ENCODE peak calls at places on chromosome X, in ten cellular contexts. One of them, this sample, is unnamed.

GRCh38 chrX:72271812-72272211 is 5.2 kb downstream of the RPS4X start:
- DNase-seq in effector memory CD4-positive, alpha-beta T cell: no peak
- DNase-seq in psoas muscle: no peak
- DNase-seq in transverse colon: no peak
- DNase-seq in heart left ventricle: no peak
- DNase-seq in ovary: no peak
- DNase-seq in CD8-positive, alpha-beta memory T cell: no peak
- DNase-seq in cardiac muscle cell: no peak
- DNase-seq in A673: no peak
- DNase-seq in suprapubic skin: no peak
- DNase-seq in this sample: no peak

GRCh38 chrX:22795680-22796079 is 204.1 kb upstream of the DDX53 start:
- DNase-seq in effector memory CD4-positive, alpha-beta T cell: no peak
- DNase-seq in psoas muscle: no peak
- DNase-seq in transverse colon: no peak
- DNase-seq in heart left ventricle: no peak
- DNase-seq in ovary: no peak
- DNase-seq in CD8-positive, alpha-beta memory T cell: no peak
- DNase-seq in cardiac muscle cell: no peak
- DNase-seq in A673: no peak
- DNase-seq in suprapubic skin: no peak
- DNase-seq in this sample: no peak

GRCh38 chrX:152886716-152887115 is 11.2 kb upstream of the ZNF185 start:
- DNase-seq in effector memory CD4-positive, alpha-beta T cell: no peak
- DNase-seq in psoas muscle: no peak
- DNase-seq in transverse colon: no peak
- DNase-seq in heart left ventricle: no peak
- DNase-seq in ovary: no peak
- DNase-seq in CD8-positive, alpha-beta memory T cell: no peak
- DNase-seq in cardiac muscle cell: no peak
- DNase-seq in A673: no peak
- DNase-seq in suprapubic skin: no peak
- DNase-seq in this sample: no peak

GRCh38 chrX:153902388-153902787 is 2.1 kb upstream of the AVPR2 start:
- DNase-seq in effector memory CD4-positive, alpha-beta T cell: no peak
- DNase-seq in psoas muscle: no peak
- DNase-seq in transverse colon: no peak
- DNase-seq in heart left ventricle: no peak
- DNase-seq in ovary: no peak
- DNase-seq in CD8-positive, alpha-beta memory T cell: no peak
- DNase-seq in cardiac muscle cell: no peak
- DNase-seq in A673: no peak
- DNase-seq in suprapubic skin: no peak
- DNase-seq in this sample: no peak

GRCh38 chrX:38192007-38192625 is 28.6 kb downstream of the SRPX start:
- DNase-seq in effector memory CD4-positive, alpha-beta T cell: no peak
- DNase-seq in psoas muscle: no peak
- DNase-seq in transverse colon: peak; percentile 12
- DNase-seq in heart left ventricle: no peak
- DNase-seq in ovary: no peak
- DNase-seq in CD8-positive, alpha-beta memory T cell: no peak
- DNase-seq in cardiac muscle cell: peak; percentile 23
- DNase-seq in A673: peak; percentile 37
- DNase-seq in suprapubic skin: no peak
- DNase-seq in this sample: peak; percentile 26

GRCh38 chrX:19003756-19004155 is 19.8 kb upstream of the PHKA2 start:
- DNase-seq in effector memory CD4-positive, alpha-beta T cell: no peak
- DNase-seq in psoas muscle: no peak
- DNase-seq in transverse colon: no peak
- DNase-seq in heart left ventricle: no peak
- DNase-seq in ovary: no peak
- DNase-seq in CD8-positive, alpha-beta memory T cell: no peak
- DNase-seq in cardiac muscle cell: no peak
- DNase-seq in A673: no peak
- DNase-seq in suprapubic skin: no peak
- DNase-seq in this sample: no peak

GRCh38 chrX:125203737-125204578 is 115.7 kb upstream of the TEX13C start:
- DNase-seq in effector memory CD4-positive, alpha-beta T cell: no peak
- DNase-seq in psoas muscle: peak; percentile 65
- DNase-seq in transverse colon: no peak
- DNase-seq in heart left ventricle: peak; percentile 33
- DNase-seq in ovary: no peak
- DNase-seq in CD8-positive, alpha-beta memory T cell: no peak
- DNase-seq in cardiac muscle cell: peak; percentile 56
- DNase-seq in A673: peak; percentile 92
- DNase-seq in suprapubic skin: peak; percentile 76
- DNase-seq in this sample: no peak

GRCh38 chrX:41629539-41629938 is 59.2 kb upstream of the GPR34 start:
- DNase-seq in effector memory CD4-positive, alpha-beta T cell: no peak
- DNase-seq in psoas muscle: no peak
- DNase-seq in transverse colon: no peak
- DNase-seq in heart left ventricle: no peak
- DNase-seq in ovary: no peak
- DNase-seq in CD8-positive, alpha-beta memory T cell: no peak
- DNase-seq in cardiac muscle cell: no peak
- DNase-seq in A673: no peak
- DNase-seq in suprapubic skin: no peak
- DNase-seq in this sample: no peak

GRCh38 chrX:48697182-48697727 is 721 bp downstream of the SUV39H1 start:
- DNase-seq in effector memory CD4-positive, alpha-beta T cell: no peak
- DNase-seq in psoas muscle: no peak
- DNase-seq in transverse colon: no peak
- DNase-seq in heart left ventricle: no peak
- DNase-seq in ovary: no peak
- DNase-seq in CD8-positive, alpha-beta memory T cell: no peak
- DNase-seq in cardiac muscle cell: no peak
- DNase-seq in A673: no peak
- DNase-seq in suprapubic skin: no peak
- DNase-seq in this sample: no peak

GRCh38 chrX:136750364-136750763 is 30.4 kb downstream of the ARHGEF6 start:
- DNase-seq in effector memory CD4-positive, alpha-beta T cell: no peak
- DNase-seq in psoas muscle: no peak
- DNase-seq in transverse colon: no peak
- DNase-seq in heart left ventricle: no peak
- DNase-seq in ovary: no peak
- DNase-seq in CD8-positive, alpha-beta memory T cell: no peak
- DNase-seq in cardiac muscle cell: no peak
- DNase-seq in A673: no peak
- DNase-seq in suprapubic skin: no peak
- DNase-seq in this sample: no peak

GRCh38 chrX:41923925-41924693 is 755 bp upstream of the CASK start:
- DNase-seq in effector memory CD4-positive, alpha-beta T cell: no peak
- DNase-seq in psoas muscle: no peak
- DNase-seq in transverse colon: peak; percentile 51
- DNase-seq in heart left ventricle: no peak
- DNase-seq in ovary: no peak
- DNase-seq in CD8-positive, alpha-beta memory T cell: peak; percentile 2
- DNase-seq in cardiac muscle cell: peak; percentile 56
- DNase-seq in A673: peak; percentile 28
- DNase-seq in suprapubic skin: no peak
- DNase-seq in this sample: peak; percentile 73

GRCh38 chrX:43958529-43958928 is 14.7 kb downstream of the NDP start:
- DNase-seq in effector memory CD4-positive, alpha-beta T cell: no peak
- DNase-seq in psoas muscle: no peak
- DNase-seq in transverse colon: peak; percentile 12
- DNase-seq in heart left ventricle: no peak
- DNase-seq in ovary: peak; percentile 30
- DNase-seq in CD8-positive, alpha-beta memory T cell: no peak
- DNase-seq in cardiac muscle cell: peak; percentile 68
- DNase-seq in A673: peak; percentile 92
- DNase-seq in suprapubic skin: no peak
- DNase-seq in this sample: peak; percentile 75

GRCh38 chrX:132023896-132024386 is 839 bp downstream of the STK26 start:
- DNase-seq in effector memory CD4-positive, alpha-beta T cell: peak; percentile 25
- DNase-seq in psoas muscle: peak; percentile 36
- DNase-seq in transverse colon: no peak
- DNase-seq in heart left ventricle: no peak
- DNase-seq in ovary: no peak
- DNase-seq in CD8-positive, alpha-beta memory T cell: peak; percentile 15
- DNase-seq in cardiac muscle cell: peak; percentile 68
- DNase-seq in A673: peak; percentile 30
- DNase-seq in suprapubic skin: no peak
- DNase-seq in this sample: peak; percentile 36

GRCh38 chrX:66019310-66019652 is 20.6 kb downstream of the VSIG4 start:
- DNase-seq in effector memory CD4-positive, alpha-beta T cell: no peak
- DNase-seq in psoas muscle: no peak
- DNase-seq in transverse colon: no peak
- DNase-seq in heart left ventricle: no peak
- DNase-seq in ovary: no peak
- DNase-seq in CD8-positive, alpha-beta memory T cell: no peak
- DNase-seq in cardiac muscle cell: no peak
- DNase-seq in A673: no peak
- DNase-seq in suprapubic skin: no peak
- DNase-seq in this sample: no peak
- H3K9me3 ChIP-seq in effector memory CD4-positive, alpha-beta T cell: no peaks in the 10 kb centered on the region
- H3K9me3 ChIP-seq in psoas muscle: no peaks in the 10 kb centered on the region
- H3K9me3 ChIP-seq in transverse colon: no peaks in the 10 kb centered on the region
- H3K9me3 ChIP-seq in heart left ventricle: no peaks in the 10 kb centered on the region
- H3K9me3 ChIP-seq in ovary: no peaks in the 10 kb centered on the region
- H3K9me3 ChIP-seq in CD8-positive, alpha-beta memory T cell: no peaks in the 10 kb centered on the region
- H3K9me3 ChIP-seq in cardiac muscle cell: no peaks in the 10 kb centered on the region
- H3K9me3 ChIP-seq in A673: no peaks in the 10 kb centered on the region
- H3K9me3 ChIP-seq in suprapubic skin: no peaks in the 10 kb centered on the region
- H3K9me3 ChIP-seq in this sample: no peaks in the 10 kb centered on the region

DNA sequence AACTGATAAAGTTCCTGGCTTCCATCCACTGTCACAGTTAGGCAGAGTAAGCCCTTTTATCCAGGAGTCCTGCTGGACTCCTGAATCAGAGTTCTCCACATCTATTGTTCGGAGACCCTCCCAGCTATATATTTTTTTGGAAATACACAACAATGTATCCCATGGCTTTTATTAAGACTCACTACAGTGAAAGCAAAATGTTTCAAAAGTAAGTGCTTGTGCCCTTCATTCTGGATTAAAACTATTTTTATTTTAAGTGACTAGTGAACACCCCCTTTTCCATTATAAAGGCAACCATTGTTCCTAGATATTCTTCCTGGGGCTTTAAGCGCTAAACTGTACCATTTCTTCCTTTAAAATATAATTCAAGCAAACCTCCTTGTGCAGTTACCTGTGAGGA is 56.8 kb downstream of the KIF4A start:
- DNase-seq in effector memory CD4-positive, alpha-beta T cell: no peak
- DNase-seq in psoas muscle: no peak
- DNase-seq in transverse colon: no peak
- DNase-seq in heart left ventricle: no peak
- DNase-seq in ovary: no peak
- DNase-seq in CD8-positive, alpha-beta memory T cell: no peak
- DNase-seq in cardiac muscle cell: no peak
- DNase-seq in A673: no peak
- DNase-seq in suprapubic skin: no peak
- DNase-seq in this sample: no peak
- H3K9me3 ChIP-seq in effector memory CD4-positive, alpha-beta T cell: no peaks in the 10 kb centered on the region
- H3K9me3 ChIP-seq in psoas muscle: no peaks in the 10 kb centered on the region
- H3K9me3 ChIP-seq in transverse colon: no peaks in the 10 kb centered on the region
- H3K9me3 ChIP-seq in heart left ventricle: no peaks in the 10 kb centered on the region
- H3K9me3 ChIP-seq in ovary: no peaks in the 10 kb centered on the region
- H3K9me3 ChIP-seq in CD8-positive, alpha-beta memory T cell: no peaks in the 10 kb centered on the region
- H3K9me3 ChIP-seq in cardiac muscle cell: no peaks in the 10 kb centered on the region
- H3K9me3 ChIP-seq in A673: no peaks in the 10 kb centered on the region
- H3K9me3 ChIP-seq in suprapubic skin: no peaks in the 10 kb centered on the region
- H3K9me3 ChIP-seq in this sample: no peaks in the 10 kb centered on the region

GRCh38 chrX:55546956-55547355 is 57.3 kb upstream of the USP51 start:
- DNase-seq in effector memory CD4-positive, alpha-beta T cell: no peak
- DNase-seq in psoas muscle: no peak
- DNase-seq in transverse colon: no peak
- DNase-seq in heart left ventricle: no peak
- DNase-seq in ovary: no peak
- DNase-seq in CD8-positive, alpha-beta memory T cell: no peak
- DNase-seq in cardiac muscle cell: no peak
- DNase-seq in A673: no peak
- DNase-seq in suprapubic skin: no peak
- DNase-seq in this sample: no peak
- H3K9me3 ChIP-seq in effector memory CD4-positive, alpha-beta T cell: no peaks in the 10 kb centered on the region
- H3K9me3 ChIP-seq in psoas muscle: no peaks in the 10 kb centered on the region
- H3K9me3 ChIP-seq in transverse colon: no peaks in the 10 kb centered on the region
- H3K9me3 ChIP-seq in heart left ventricle: no peaks in the 10 kb centered on the region
- H3K9me3 ChIP-seq in ovary: no peaks in the 10 kb centered on the region
- H3K9me3 ChIP-seq in CD8-positive, alpha-beta memory T cell: no peaks in the 10 kb centered on the region
- H3K9me3 ChIP-seq in cardiac muscle cell: no peaks in the 10 kb centered on the region
- H3K9me3 ChIP-seq in A673: no peaks in the 10 kb centered on the region
- H3K9me3 ChIP-seq in suprapubic skin: no peaks in the 10 kb centered on the region
- H3K9me3 ChIP-seq in this sample: no peaks in the 10 kb centered on the region

GRCh38 chrX:46502848-46503247 is 42.4 kb downstream of the ZNF674 start:
- DNase-seq in effector memory CD4-positive, alpha-beta T cell: no peak
- DNase-seq in psoas muscle: no peak
- DNase-seq in transverse colon: no peak
- DNase-seq in heart left ventricle: no peak
- DNase-seq in ovary: no peak
- DNase-seq in CD8-positive, alpha-beta memory T cell: no peak
- DNase-seq in cardiac muscle cell: no peak
- DNase-seq in A673: no peak
- DNase-seq in suprapubic skin: no peak
- DNase-seq in this sample: no peak

GRCh38 chrX:46500054-46500453 is 45.2 kb downstream of the ZNF674 start:
- DNase-seq in effector memory CD4-positive, alpha-beta T cell: no peak
- DNase-seq in psoas muscle: no peak
- DNase-seq in transverse colon: no peak
- DNase-seq in heart left ventricle: no peak
- DNase-seq in ovary: no peak
- DNase-seq in CD8-positive, alpha-beta memory T cell: no peak
- DNase-seq in cardiac muscle cell: no peak
- DNase-seq in A673: no peak
- DNase-seq in suprapubic skin: no peak
- DNase-seq in this sample: no peak
- H3K9me3 ChIP-seq in effector memory CD4-positive, alpha-beta T cell: peaks cover 8% of the 10 kb centered on the region
- H3K9me3 ChIP-seq in psoas muscle: peaks cover 62% of the 10 kb centered on the region
- H3K9me3 ChIP-seq in transverse colon: no peaks in the 10 kb centered on the region
- H3K9me3 ChIP-seq in heart left ventricle: peaks cover 6% of the 10 kb centered on the region
- H3K9me3 ChIP-seq in ovary: peaks cover 11% of the 10 kb centered on the region
- H3K9me3 ChIP-seq in CD8-positive, alpha-beta memory T cell: peaks cover 10% of the 10 kb centered on the region
- H3K9me3 ChIP-seq in cardiac muscle cell: peaks cover 3% of the 10 kb centered on the region
- H3K9me3 ChIP-seq in A673: peaks cover 44% of the 10 kb centered on the region
- H3K9me3 ChIP-seq in suprapubic skin: no peaks in the 10 kb centered on the region
- H3K9me3 ChIP-seq in this sample: no peaks in the 10 kb centered on the region

DNA sequence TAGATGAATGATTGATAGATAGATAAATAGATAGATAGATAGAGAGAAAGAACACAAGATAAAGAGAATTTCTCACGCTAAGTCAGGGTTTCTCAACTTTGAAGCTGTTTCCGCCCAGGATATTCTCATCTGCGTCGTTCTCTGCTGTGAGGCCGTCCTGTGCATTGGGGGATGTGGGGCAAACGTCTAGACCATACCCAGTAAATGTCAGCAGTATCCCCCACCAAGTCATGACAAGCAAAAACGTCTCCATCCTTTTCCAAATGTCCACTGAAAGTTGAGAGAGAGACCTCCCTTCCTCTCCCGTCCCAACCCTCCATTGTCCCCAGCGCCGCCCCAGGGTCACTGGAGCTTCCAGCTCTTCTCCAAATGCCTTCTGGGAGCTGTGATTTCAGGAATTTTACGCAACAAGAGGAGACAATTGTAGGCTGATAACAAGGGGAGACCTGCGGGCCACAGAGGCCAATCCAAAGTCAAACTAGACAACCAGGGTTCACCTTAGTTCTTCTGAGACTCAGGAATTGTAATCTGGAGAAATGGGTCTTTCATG is 8.9 kb upstream of the CRLF2 start:
- DNase-seq in effector memory CD4-positive, alpha-beta T cell: no peak
- DNase-seq in psoas muscle: no peak
- DNase-seq in transverse colon: no peak
- DNase-seq in heart left ventricle: no peak
- DNase-seq in ovary: no peak
- DNase-seq in CD8-positive, alpha-beta memory T cell: no peak
- DNase-seq in cardiac muscle cell: no peak
- DNase-seq in A673: no peak
- DNase-seq in suprapubic skin: peak; percentile 34
- DNase-seq in this sample: no peak
- H3K9me3 ChIP-seq in effector memory CD4-positive, alpha-beta T cell: peaks cover 5% of the 10 kb centered on the region
- H3K9me3 ChIP-seq in psoas muscle: peaks cover 13% of the 10 kb centered on the region
- H3K9me3 ChIP-seq in transverse colon: no peaks in the 10 kb centered on the region
- H3K9me3 ChIP-seq in heart left ventricle: no peaks in the 10 kb centered on the region
- H3K9me3 ChIP-seq in ovary: peaks cover 6% of the 10 kb centered on the region
- H3K9me3 ChIP-seq in CD8-positive, alpha-beta memory T cell: peaks cover 7% of the 10 kb centered on the region
- H3K9me3 ChIP-seq in cardiac muscle cell: no peaks in the 10 kb centered on the region
- H3K9me3 ChIP-seq in A673: no peaks in the 10 kb centered on the region
- H3K9me3 ChIP-seq in suprapubic skin: peaks cover 4% of the 10 kb centered on the region
- H3K9me3 ChIP-seq in this sample: peaks cover 2% of the 10 kb centered on the region

This sample was measured in small intestine.